ENCODE peak calls at places on chromosomes 5 and 9, in eight cellular contexts. One of them, this sample, is unnamed.

GRCh38 chr5:52657231-52657645 is 130.5 kb upstream of the ITGA1 start:
- DNase-seq in breast epithelium: no peak
- DNase-seq in transverse colon: no peak
- DNase-seq in ovary: no peak
- DNase-seq in cardiac muscle cell: peak
- DNase-seq in GM12878: no peak
- DNase-seq in PC-3: peak
- DNase-seq in WERI-Rb-1: no peak
- DNase-seq in this sample: no peak

GRCh38 chr5:76850543-76851140 is 828 bp downstream of the S100Z start:
- DNase-seq in breast epithelium: no peak
- DNase-seq in transverse colon: no peak
- DNase-seq in ovary: no peak
- DNase-seq in cardiac muscle cell: no peak
- DNase-seq in GM12878: no peak
- DNase-seq in PC-3: no peak
- DNase-seq in WERI-Rb-1: no peak
- DNase-seq in this sample: no peak

GRCh38 chr5:181064987-181065386 is 24.9 kb downstream of the BTNL9 start:
- DNase-seq in breast epithelium: no peak
- DNase-seq in transverse colon: no peak
- DNase-seq in ovary: no peak
- DNase-seq in cardiac muscle cell: no peak
- DNase-seq in GM12878: no peak
- DNase-seq in PC-3: no peak
- DNase-seq in WERI-Rb-1: no peak
- DNase-seq in this sample: no peak

GRCh38 chr9:116549061-116549664 is 137.9 kb upstream of the TRIM32 start:
- DNase-seq in breast epithelium: peak
- DNase-seq in transverse colon: peak
- DNase-seq in ovary: peak
- DNase-seq in cardiac muscle cell: peak
- DNase-seq in GM12878: no peak
- DNase-seq in PC-3: peak
- DNase-seq in WERI-Rb-1: no peak
- DNase-seq in this sample: peak

GRCh38 chr5:108101105-108101504 is 280.8 kb downstream of the FBXL17 start:
- DNase-seq in breast epithelium: no peak
- DNase-seq in transverse colon: no peak
- DNase-seq in ovary: no peak
- DNase-seq in cardiac muscle cell: no peak
- DNase-seq in GM12878: no peak
- DNase-seq in PC-3: no peak
- DNase-seq in WERI-Rb-1: no peak
- DNase-seq in this sample: no peak

GRCh38 chr5:58922392-58923171 is 339.7 kb downstream of the RAB3C start:
- DNase-seq in breast epithelium: peak
- DNase-seq in transverse colon: peak
- DNase-seq in ovary: peak
- DNase-seq in cardiac muscle cell: peak
- DNase-seq in GM12878: no peak
- DNase-seq in PC-3: peak
- DNase-seq in WERI-Rb-1: no peak
- DNase-seq in this sample: peak

GRCh38 chr9:91162784-91163440 is 198.8 kb downstream of the AUH start:
- DNase-seq in breast epithelium: peak
- DNase-seq in transverse colon: peak
- DNase-seq in ovary: no peak
- DNase-seq in cardiac muscle cell: peak
- DNase-seq in GM12878: peak
- DNase-seq in PC-3: peak
- DNase-seq in WERI-Rb-1: no peak
- DNase-seq in this sample: peak

GRCh38 chr5:116572375-116573278 is 2.0 kb downstream of the SEMA6A start:
- DNase-seq in breast epithelium: no peak
- DNase-seq in transverse colon: peak
- DNase-seq in ovary: peak
- DNase-seq in cardiac muscle cell: no peak
- DNase-seq in GM12878: no peak
- DNase-seq in PC-3: no peak
- DNase-seq in WERI-Rb-1: peak
- DNase-seq in this sample: peak

GRCh38 chr5:133531634-133532033 is 80.7 kb downstream of the FSTL4 start:
- DNase-seq in breast epithelium: peak
- DNase-seq in transverse colon: no peak
- DNase-seq in ovary: no peak
- DNase-seq in cardiac muscle cell: peak
- DNase-seq in GM12878: no peak
- DNase-seq in PC-3: no peak
- DNase-seq in WERI-Rb-1: no peak
- DNase-seq in this sample: no peak

GRCh38 chr9:90086076-90086475 is 481.3 kb downstream of the GADD45G start:
- DNase-seq in breast epithelium: no peak
- DNase-seq in transverse colon: peak
- DNase-seq in ovary: no peak
- DNase-seq in cardiac muscle cell: no peak
- DNase-seq in GM12878: no peak
- DNase-seq in PC-3: no peak
- DNase-seq in WERI-Rb-1: peak
- DNase-seq in this sample: peak

GRCh38 chr9:32430720-32431119 is 46.3 kb downstream of the ACO1 start:
- DNase-seq in breast epithelium: no peak
- DNase-seq in transverse colon: no peak
- DNase-seq in ovary: no peak
- DNase-seq in cardiac muscle cell: peak
- DNase-seq in GM12878: no peak
- DNase-seq in PC-3: peak
- DNase-seq in WERI-Rb-1: no peak
- DNase-seq in this sample: no peak

GRCh38 chr9:94823710-94824109 is 97.2 kb downstream of the AOPEP start:
- DNase-seq in breast epithelium: no peak
- DNase-seq in transverse colon: no peak
- DNase-seq in ovary: no peak
- DNase-seq in cardiac muscle cell: no peak
- DNase-seq in GM12878: no peak
- DNase-seq in PC-3: no peak
- DNase-seq in WERI-Rb-1: no peak
- DNase-seq in this sample: no peak

GRCh38 chr9:94825620-94825958 is 99.1 kb downstream of the AOPEP start:
- DNase-seq in breast epithelium: no peak
- DNase-seq in transverse colon: no peak
- DNase-seq in ovary: no peak
- DNase-seq in cardiac muscle cell: no peak
- DNase-seq in GM12878: no peak
- DNase-seq in PC-3: no peak
- DNase-seq in WERI-Rb-1: no peak
- DNase-seq in this sample: no peak

GRCh38 chr9:94824401-94824800 is 97.9 kb downstream of the AOPEP start:
- DNase-seq in breast epithelium: no peak
- DNase-seq in transverse colon: no peak
- DNase-seq in ovary: no peak
- DNase-seq in cardiac muscle cell: no peak
- DNase-seq in GM12878: no peak
- DNase-seq in PC-3: no peak
- DNase-seq in WERI-Rb-1: no peak
- DNase-seq in this sample: no peak

GRCh38 chr9:94826044-94826443 is 99.5 kb downstream of the AOPEP start:
- DNase-seq in breast epithelium: peak
- DNase-seq in transverse colon: no peak
- DNase-seq in ovary: no peak
- DNase-seq in cardiac muscle cell: no peak
- DNase-seq in GM12878: no peak
- DNase-seq in PC-3: no peak
- DNase-seq in WERI-Rb-1: no peak
- DNase-seq in this sample: no peak

DNA sequence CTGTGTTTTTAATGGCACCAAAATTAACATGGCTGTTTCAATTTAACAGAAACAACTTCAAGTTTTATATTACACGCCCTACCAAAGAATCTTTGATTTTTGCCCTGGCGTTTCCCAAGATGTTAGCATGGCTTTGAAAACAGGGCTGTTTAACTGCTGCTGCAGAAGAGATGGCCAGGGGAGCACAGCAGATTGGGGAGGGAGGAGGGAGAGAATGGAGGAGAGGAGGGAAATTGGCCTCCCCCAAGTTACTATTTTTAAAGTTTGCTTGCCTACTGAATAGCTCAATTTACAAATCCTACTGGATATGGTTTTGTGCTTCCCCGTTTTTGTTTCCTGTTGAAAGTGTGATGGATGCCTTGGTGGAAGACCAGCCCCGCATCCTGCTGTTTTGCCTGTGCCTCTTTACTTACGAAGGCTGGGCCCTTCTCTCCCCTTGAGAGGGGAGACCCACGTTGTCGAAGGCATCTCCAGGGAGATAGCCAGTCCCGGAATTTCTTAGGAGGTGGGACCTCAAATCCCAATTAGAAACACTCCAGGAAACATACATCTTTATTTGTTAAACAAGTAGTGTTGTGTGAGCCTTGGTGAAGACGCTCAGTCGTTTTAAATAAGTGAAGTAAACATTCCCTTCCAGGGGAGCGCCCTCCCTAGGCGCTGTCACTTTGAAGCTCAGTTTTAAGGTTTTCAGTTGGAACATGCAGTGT is 98.6 kb downstream of the AOPEP start:
- DNase-seq in breast epithelium: no peak
- DNase-seq in transverse colon: no peak
- DNase-seq in ovary: no peak
- DNase-seq in cardiac muscle cell: no peak
- DNase-seq in GM12878: no peak
- DNase-seq in PC-3: no peak
- DNase-seq in WERI-Rb-1: no peak
- DNase-seq in this sample: no peak
- H3K27ac ChIP-seq in breast epithelium: peak
- H3K27ac ChIP-seq in transverse colon: peak
- H3K27ac ChIP-seq in ovary: no peak
- H3K27ac ChIP-seq in cardiac muscle cell: no peak
- H3K27ac ChIP-seq in GM12878: no peak
- H3K27ac ChIP-seq in PC-3: no peak
- H3K27ac ChIP-seq in WERI-Rb-1: no peak
- H3K27ac ChIP-seq in this sample: no peak

GRCh38 chr9:7148243-7148765 is 390.5 kb downstream of the KDM4C start:
- DNase-seq in breast epithelium: no peak
- DNase-seq in transverse colon: no peak
- DNase-seq in ovary: no peak
- DNase-seq in cardiac muscle cell: no peak
- DNase-seq in GM12878: no peak
- DNase-seq in PC-3: no peak
- DNase-seq in WERI-Rb-1: no peak
- DNase-seq in this sample: no peak

GRCh38 chr9:7147136-7148090 is 389.6 kb downstream of the KDM4C start:
- DNase-seq in breast epithelium: no peak
- DNase-seq in transverse colon: peak
- DNase-seq in ovary: peak
- DNase-seq in cardiac muscle cell: no peak
- DNase-seq in GM12878: no peak
- DNase-seq in PC-3: no peak
- DNase-seq in WERI-Rb-1: no peak
- DNase-seq in this sample: no peak

GRCh38 chr9:7144265-7145046 is 386.7 kb downstream of the KDM4C start:
- DNase-seq in breast epithelium: no peak
- DNase-seq in transverse colon: no peak
- DNase-seq in ovary: no peak
- DNase-seq in cardiac muscle cell: no peak
- DNase-seq in GM12878: no peak
- DNase-seq in PC-3: peak
- DNase-seq in WERI-Rb-1: no peak
- DNase-seq in this sample: no peak

GRCh38 chr9:7145361-7146069 is 387.7 kb downstream of the KDM4C start:
- DNase-seq in breast epithelium: no peak
- DNase-seq in transverse colon: no peak
- DNase-seq in ovary: no peak
- DNase-seq in cardiac muscle cell: no peak
- DNase-seq in GM12878: no peak
- DNase-seq in PC-3: no peak
- DNase-seq in WERI-Rb-1: no peak
- DNase-seq in this sample: no peak

DNA sequence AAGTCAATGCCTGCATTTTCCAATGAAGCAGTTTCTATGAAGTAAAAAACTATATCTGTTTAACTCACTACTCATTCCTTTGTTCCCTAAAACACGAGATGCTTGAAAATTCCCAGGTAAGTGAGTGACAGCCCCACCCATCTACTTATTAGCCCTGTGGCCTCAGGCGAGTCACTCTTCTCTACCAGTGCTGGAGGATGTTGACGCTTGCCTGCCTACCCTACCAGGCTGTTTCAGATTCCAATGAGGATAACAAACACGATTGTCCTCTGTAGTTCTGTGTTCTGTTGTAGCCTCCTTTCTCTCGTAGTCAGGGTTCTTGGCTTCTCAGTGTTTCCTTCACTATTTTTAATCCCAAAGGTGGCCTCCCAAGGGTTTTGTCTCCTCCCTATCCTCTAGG is 388.8 kb downstream of the KDM4C start:
- DNase-seq in breast epithelium: no peak
- DNase-seq in transverse colon: no peak
- DNase-seq in ovary: no peak
- DNase-seq in cardiac muscle cell: no peak
- DNase-seq in GM12878: no peak
- DNase-seq in PC-3: peak
- DNase-seq in WERI-Rb-1: no peak
- DNase-seq in this sample: no peak
- H3K27ac ChIP-seq in breast epithelium: no peak
- H3K27ac ChIP-seq in transverse colon: peak
- H3K27ac ChIP-seq in ovary: no peak
- H3K27ac ChIP-seq in cardiac muscle cell: peak
- H3K27ac ChIP-seq in GM12878: no peak
- H3K27ac ChIP-seq in PC-3: no peak
- H3K27ac ChIP-seq in WERI-Rb-1: no peak
- H3K27ac ChIP-seq in this sample: no peak

DNA sequence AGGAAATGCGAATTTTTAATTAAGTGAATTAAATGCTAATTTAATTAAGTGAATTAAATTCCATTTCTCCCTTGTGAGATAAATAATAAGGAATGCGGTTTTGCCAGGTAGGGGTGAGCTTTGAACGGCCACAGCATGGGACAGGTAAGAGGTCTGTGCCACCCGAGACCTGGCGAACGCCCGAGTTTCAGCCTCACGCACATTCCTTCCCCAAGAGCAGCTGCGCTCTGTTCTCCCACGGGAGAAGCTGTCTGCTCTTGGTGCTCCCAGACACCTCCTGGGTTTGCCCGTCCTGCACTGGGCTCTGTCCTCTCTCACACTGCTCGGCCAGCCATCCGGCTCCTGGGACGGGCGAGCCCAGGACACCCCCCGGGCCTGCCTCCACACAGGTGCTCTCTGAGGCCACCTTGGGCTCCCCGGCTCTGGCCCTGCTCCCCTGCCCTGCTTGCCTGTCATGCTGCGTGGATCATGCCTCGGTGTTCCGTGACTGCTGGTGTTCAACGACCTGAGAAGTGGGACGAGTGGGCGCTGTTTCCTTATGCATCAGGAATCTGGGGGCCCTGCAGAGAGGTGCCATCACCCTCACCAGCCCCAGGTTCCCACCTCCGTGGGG is 13.7 kb upstream of the CAMSAP1 start:
- DNase-seq in breast epithelium: no peak
- DNase-seq in transverse colon: no peak
- DNase-seq in ovary: no peak
- DNase-seq in cardiac muscle cell: no peak
- DNase-seq in GM12878: no peak
- DNase-seq in PC-3: no peak
- DNase-seq in WERI-Rb-1: no peak
- DNase-seq in this sample: no peak
- H3K27ac ChIP-seq in breast epithelium: peak
- H3K27ac ChIP-seq in transverse colon: no peak
- H3K27ac ChIP-seq in ovary: no peak
- H3K27ac ChIP-seq in cardiac muscle cell: no peak
- H3K27ac ChIP-seq in GM12878: no peak
- H3K27ac ChIP-seq in PC-3: no peak
- H3K27ac ChIP-seq in WERI-Rb-1: no peak
- H3K27ac ChIP-seq in this sample: no peak

GRCh38 chr5:1378866-1379659 is 34.2 kb upstream of the CLPTM1L start:
- DNase-seq in breast epithelium: no peak
- DNase-seq in transverse colon: no peak
- DNase-seq in ovary: no peak
- DNase-seq in cardiac muscle cell: no peak
- DNase-seq in GM12878: no peak
- DNase-seq in PC-3: no peak
- DNase-seq in WERI-Rb-1: no peak
- DNase-seq in this sample: no peak
- H3K27ac ChIP-seq in breast epithelium: no peak
- H3K27ac ChIP-seq in transverse colon: no peak
- H3K27ac ChIP-seq in ovary: no peak
- H3K27ac ChIP-seq in cardiac muscle cell: no peak
- H3K27ac ChIP-seq in GM12878: no peak
- H3K27ac ChIP-seq in PC-3: no peak
- H3K27ac ChIP-seq in WERI-Rb-1: peak
- H3K27ac ChIP-seq in this sample: no peak

This sample was measured in stomach.